ENCODE peak calls at places on chromosome 2, in four cellular contexts. P is IMR-90, D is K562, Y is GM12878. G is an unnamed sample.

GRCh38 chr2:2788076-2788475 is 457.0 kb upstream of the MYT1L start:
- DNase-seq in Y (no peak), P (no peak), D (no peak), G (no peak)

GRCh38 chr2:101036562-101036961 is 34.5 kb downstream of the RPL31 start:
- DNase-seq in P (peak), Y (no peak), D (peak), G (peak)

GRCh38 chr2:150259746-150260145 is 227.7 kb downstream of the RND3 start:
- DNase-seq in Y (no peak), P (no peak), D (no peak), G (no peak)

GRCh38 chr2:79770926-79771325 is 258.1 kb downstream of the CTNNA2 start:
- DNase-seq in P (no peak), Y (no peak), D (no peak), G (no peak)

GRCh38 chr2:106176446-106177110 is 17.5 kb downstream of the UXS1 start:
- DNase-seq in D (no peak), P (no peak), Y (no peak), G (no peak)

GRCh38 chr2:98514879-98515570 is 70.4 kb downstream of the INPP4A start:
- DNase-seq in P (peak), D (peak), Y (no peak), G (peak)

GRCh38 chr2:58054264-58054663 is 7.7 kb downstream of the VRK2 start:
- DNase-seq in D (no peak), P (peak), Y (no peak), G (no peak)

GRCh38 chr2:75102011-75102410 is 97.3 kb downstream of the TACR1 start:
- DNase-seq in D (no peak), Y (no peak), P (no peak), G (no peak)

GRCh38 chr2:100767810-100768806 is 51.8 kb upstream of the NPAS2 start:
- DNase-seq in Y (no peak), D (no peak), P (peak), G (no peak)

GRCh38 chr2:98912957-98913915 is 22.8 kb downstream of the CRACDL start:
- DNase-seq in Y (no peak), P (no peak), D (no peak), G (no peak)

GRCh38 chr2:112640800-112641675 is 4.7 kb upstream of the SLC20A1 start:
- DNase-seq in D (peak), Y (no peak), P (peak), G (peak)

GRCh38 chr2:99811544-99811943 is 321.7 kb upstream of the REV1 start:
- DNase-seq in P (peak), D (no peak), Y (no peak), G (no peak)

GRCh38 chr2:98604547-98604946 is 3.8 kb downstream of the COA5 start:
- DNase-seq in D (no peak), Y (no peak), P (no peak), G (no peak)

GRCh38 chr2:39620067-39620466 is 45.6 kb upstream of the TMEM178A start:
- DNase-seq in Y (no peak), D (peak), P (peak), G (peak)

GRCh38 chr2:226310081-226310625 is 489.5 kb downstream of the IRS1 start:
- DNase-seq in Y (no peak), P (peak), D (no peak), G (no peak)

GRCh38 chr2:240391111-240392051 is 44.1 kb upstream of the GPC1 start:
- DNase-seq in D (no peak), P (no peak), Y (no peak), G (no peak)

GRCh38 chr2:142946941-142947340 is 69.5 kb downstream of the KYNU start:
- DNase-seq in D (no peak), Y (no peak), P (peak), G (peak)

GRCh38 chr2:108833219-108833618 is 46.6 kb downstream of the CCDC138 start:
- DNase-seq in Y (no peak), D (no peak), P (peak), G (peak)

GRCh38 chr2:43877782-43878464 is 39.2 kb downstream of the ABCG8 start:
- DNase-seq in Y (peak), D (peak), P (peak), G (peak)

GRCh38 chr2:88831792-88832248 is 140.3 kb downstream of the RPIA start:
- DNase-seq in Y (no peak), D (peak), P (peak), G (peak)

GRCh38 chr2:177275041-177275440 is 10.5 kb upstream of the NFE2L2 start:
- DNase-seq in D (no peak), Y (no peak), P (peak), G (peak)

GRCh38 chr2:70596293-70596692 is 42.7 kb upstream of the TGFA start:
- DNase-seq in Y (no peak), P (no peak), D (no peak), G (peak)

GRCh38 chr2:218383892-218384519 is 1.9 kb downstream of the SLC11A1 start:
- DNase-seq in Y (no peak), D (no peak), P (no peak), G (no peak)

GRCh38 chr2:238244151-238244550 is 4.3 kb upstream of the HES6 start:
- DNase-seq in D (no peak), P (no peak), Y (no peak), G (no peak)

GRCh38 chr2:69911985-69912563 is 2.8 kb upstream of the MXD1 start:
- DNase-seq in D (peak), Y (no peak), P (peak), G (peak)

GRCh38 chr2:130870161-130870485 is 33.4 kb downstream of the ARHGEF4 start:
- DNase-seq in D (no peak), Y (no peak), P (no peak), G (no peak)

DNA sequence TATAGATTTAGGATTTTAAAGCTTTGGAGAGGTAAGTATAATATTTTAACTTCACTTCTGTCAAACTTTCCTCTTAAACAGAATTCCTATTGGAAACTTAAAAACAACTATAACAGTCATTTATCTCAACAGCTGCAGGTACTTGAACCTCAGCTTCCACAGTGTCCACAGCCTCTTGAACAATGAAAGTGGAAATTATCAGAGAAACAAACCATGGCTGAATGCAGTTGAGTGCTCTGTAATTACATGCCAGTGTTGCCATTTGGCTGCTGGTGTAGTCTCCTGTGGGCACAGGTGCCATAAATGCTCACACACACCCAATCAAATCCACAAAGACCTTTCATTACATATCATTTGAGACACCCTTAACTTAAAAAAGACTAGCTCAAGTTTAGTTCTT is 125.1 kb downstream of the CPS1 start:
- DNase-seq in P (no peak), D (no peak), Y (no peak), G (no peak)
- TF ChIP-seq FOS in P (no peak), D (no peak), Y (no peak), G (no peak)

GRCh38 chr2:14297906-14298305 is 334.6 kb upstream of the LRATD1 start:
- DNase-seq in Y (no peak), D (no peak), P (no peak), G (no peak)

GRCh38 chr2:14292964-14293363 is 339.6 kb upstream of the LRATD1 start:
- DNase-seq in D (no peak), Y (no peak), P (no peak), G (no peak)

GRCh38 chr2:14301331-14301730 is 331.2 kb upstream of the LRATD1 start:
- DNase-seq in D (no peak), Y (no peak), P (no peak), G (no peak)

DNA sequence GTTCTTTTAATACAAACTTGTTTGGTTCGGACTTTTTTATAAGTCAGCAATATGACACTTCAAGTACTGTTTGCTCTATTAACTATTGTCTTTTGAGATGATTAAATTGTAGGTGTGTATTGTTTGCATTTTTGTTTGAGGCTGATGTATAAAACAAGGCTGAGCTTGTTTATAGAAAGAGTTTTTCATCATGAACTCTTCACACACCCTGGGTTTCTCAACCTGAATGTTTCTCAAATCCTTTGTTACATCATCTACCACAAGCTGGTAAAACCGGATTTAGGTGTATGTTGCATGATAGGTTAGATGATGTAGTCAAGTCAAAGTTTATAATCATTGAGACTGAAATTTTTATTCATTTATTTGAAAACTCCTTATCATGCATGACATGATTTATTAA is 335.2 kb upstream of the LRATD1 start:
- DNase-seq in Y (no peak), D (no peak), P (no peak), G (no peak)
- TF ChIP-seq FOS in Y (no peak), D (no peak), P (no peak), G (no peak)

DNA sequence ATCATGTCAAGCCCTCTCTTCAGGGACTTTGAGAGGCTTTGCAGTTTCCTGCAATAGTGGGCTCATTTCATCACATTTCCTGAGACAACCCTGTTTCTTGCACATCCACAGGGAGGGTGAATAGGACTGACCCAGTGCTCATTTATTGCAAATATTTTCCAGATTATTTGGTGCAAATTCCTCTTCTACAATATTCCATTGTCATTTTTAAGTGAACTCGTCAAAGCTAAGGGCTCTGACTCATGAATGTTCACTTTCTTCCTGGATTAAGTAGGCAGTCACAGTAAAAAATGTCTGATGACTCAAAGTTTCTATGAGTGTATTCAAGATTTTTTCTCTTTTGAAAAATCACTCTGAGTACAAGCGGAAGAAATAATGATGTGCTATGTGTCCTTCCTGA is 225.5 kb upstream of the GALNT5 start:
- DNase-seq in P (peak), Y (no peak), D (no peak), G (peak)
- TF ChIP-seq FOS in P (peak), Y (no peak), D (no peak), G (peak)

GRCh38 chr2:66477125-66477842 is 42.4 kb downstream of the MEIS1 start:
- DNase-seq in D (peak), Y (no peak), P (peak), G (peak)

GRCh38 chr2:66478729-66479316 is 43.9 kb downstream of the MEIS1 start:
- DNase-seq in D (no peak), P (no peak), Y (no peak), G (no peak)

GRCh38 chr2:66478311-66478710 is 43.4 kb downstream of the MEIS1 start:
- DNase-seq in D (no peak), P (no peak), Y (no peak), G (no peak)

GRCh38 chr2:66481100-66481549 is 46.2 kb downstream of the MEIS1 start:
- DNase-seq in Y (no peak), D (peak), P (peak), G (peak)
- TF ChIP-seq FOS in Y (no peak), D (peak), P (no peak), G (peak)

GRCh38 chr2:19350678-19351401 is 7.6 kb downstream of the OSR1 start:
- DNase-seq in P (no peak), D (no peak), Y (no peak), G (no peak)

GRCh38 chr2:19351914-19352697 is 6.3 kb downstream of the OSR1 start:
- DNase-seq in Y (no peak), D (no peak), P (no peak), G (no peak)

GRCh38 chr2:19349911-19350677 is 8.3 kb downstream of the OSR1 start:
- DNase-seq in Y (no peak), D (peak), P (no peak), G (peak)

GRCh38 chr2:19352946-19353720 is 5.3 kb downstream of the OSR1 start:
- DNase-seq in P (no peak), D (no peak), Y (no peak), G (no peak)

DNA sequence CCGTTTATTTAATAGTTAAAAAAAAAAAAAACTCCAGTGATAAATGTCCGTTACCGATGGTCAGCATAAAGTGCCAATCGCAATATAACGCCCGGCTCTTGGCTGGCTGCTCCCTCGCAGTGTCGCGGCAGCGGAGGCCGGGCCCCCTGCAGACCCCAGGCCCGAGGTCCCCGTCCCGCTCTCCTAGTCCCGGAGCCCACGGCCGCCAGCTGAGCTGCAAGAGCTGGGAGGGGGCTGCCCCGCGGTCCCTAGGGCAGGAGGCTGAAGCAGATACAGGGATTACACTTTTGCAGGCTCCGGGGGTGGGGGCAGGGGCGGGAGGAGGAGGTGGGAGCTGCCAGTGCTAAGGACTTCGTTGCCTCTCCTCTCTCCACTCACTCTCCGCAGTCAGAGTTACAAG is 6.9 kb downstream of the OSR1 start:
- DNase-seq in Y (no peak), P (no peak), D (no peak), G (no peak)
- TF ChIP-seq FOS in Y (no peak), P (no peak), D (no peak), G (no peak)

DNA sequence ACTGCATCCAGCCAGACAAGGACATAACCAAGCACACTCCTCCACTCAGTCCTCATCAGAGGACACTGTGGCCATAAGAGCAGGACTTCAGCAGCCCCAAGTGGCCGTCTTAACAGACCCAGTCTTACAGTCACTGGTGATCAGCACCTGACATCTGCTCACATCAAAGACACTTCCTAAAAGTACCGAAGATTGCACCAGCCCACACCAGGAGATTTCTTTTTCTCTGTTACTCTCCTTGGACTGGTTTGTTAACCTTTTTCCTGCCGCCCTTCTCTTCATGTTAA is 44.1 kb downstream of the MRPS5 start:
- DNase-seq in D (no peak), Y (no peak), P (no peak), G (no peak)
- TF ChIP-seq FOS in D (no peak), Y (no peak), P (no peak), G (no peak)

GRCh38 chr2:12083081-12083569 is 336.7 kb downstream of the LPIN1 start:
- DNase-seq in D (no peak), P (no peak), Y (no peak), G (no peak)
- TF ChIP-seq FOS in D (no peak), P (no peak), Y (no peak), G (no peak)

DNA sequence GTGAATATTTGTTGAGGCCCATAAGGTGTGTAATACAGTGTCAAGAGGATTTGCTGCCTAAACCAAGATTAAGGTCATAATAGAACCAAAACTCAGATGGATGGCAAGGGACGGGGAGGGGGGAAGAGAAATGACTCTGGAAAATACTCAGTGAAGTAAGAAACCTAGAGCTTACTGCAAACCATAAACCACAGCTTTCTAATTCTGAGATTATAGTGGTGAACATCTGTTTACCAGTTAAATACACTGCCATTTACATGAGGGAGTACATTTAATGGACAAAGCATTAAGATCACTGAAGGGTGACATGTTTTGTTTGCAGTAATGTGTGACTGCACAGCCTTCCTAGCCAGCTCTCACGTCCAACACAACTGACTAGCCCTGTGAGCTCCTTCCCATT is 19.8 kb downstream of the EVX2 start:
- DNase-seq in P (no peak), D (no peak), Y (no peak), G (no peak)
- TF ChIP-seq FOS in P (no peak), D (no peak), Y (no peak), G (no peak)